ENCODE peak calls at places on chromosomes 12 and 14, in ten cellular contexts. V is BJ, B is tibial nerve, X is neural crest cell, O is AG09319, Q is omental fat pad, Z is GM20000, C is upper lobe of right lung, D is endothelial cell of umbilical vein, Y is GM23338. P is an unnamed sample.

GRCh38 chr12:11951209-11951608 is 119.5 kb upstream of the BCL2L14 start:
- DNase-seq in Y (no peak), Q (no peak), O (no peak), B (no peak), V (no peak), X (no peak), Z (no peak), C (no peak), D (no peak), P (no peak)

GRCh38 chr12:69266045-69266635 is 26.8 kb downstream of the CPSF6 start:
- DNase-seq in Y (no peak), D (peak), Q (no peak), B (no peak), X (no peak), C (no peak), V (no peak), Z (no peak), O (no peak), P (no peak)

GRCh38 chr14:96582641-96582980 is 80.4 kb downstream of the PAPOLA start:
- DNase-seq in D (no peak), B (no peak), O (no peak), V (no peak), Y (no peak), Q (no peak), Z (peak), X (no peak), C (no peak), P (no peak)

GRCh38 chr12:108653082-108653516 is 19.4 kb upstream of the SELPLG start:
- DNase-seq in Y (no peak), D (no peak), V (no peak), C (no peak), X (no peak), Q (no peak), Z (no peak), O (no peak), B (no peak), P (no peak)

GRCh38 chr12:76183459-76184186 is 99.1 kb upstream of the NAP1L1 start:
- DNase-seq in Q (peak), X (no peak), C (no peak), Z (peak), V (peak), D (peak), O (peak), B (peak), Y (no peak), P (peak)

GRCh38 chr14:99575043-99576023 is 28.7 kb downstream of the CCDC85C start:
- DNase-seq in B (no peak), Z (no peak), D (no peak), X (no peak), O (no peak), C (peak), V (no peak), Y (no peak), Q (no peak), P (no peak)

GRCh38 chr12:57629897-57630471 is 3.0 kb downstream of the B4GALNT1 start:
- DNase-seq in V (no peak), X (no peak), Z (no peak), Q (no peak), Y (no peak), D (no peak), B (peak), O (no peak), C (no peak), P (no peak)

GRCh38 chr14:97056086-97056485 is 258.9 kb downstream of the VRK1 start:
- DNase-seq in X (no peak), Q (no peak), O (no peak), C (no peak), V (no peak), Y (peak), Z (no peak), D (no peak), B (no peak), P (no peak)

GRCh38 chr14:48973136-48973535 is 613.0 kb downstream of the RPS29 start:
- DNase-seq in B (no peak), Y (no peak), C (no peak), D (no peak), X (no peak), O (no peak), Z (no peak), V (no peak), Q (no peak), P (no peak)

GRCh38 chr14:51654549-51654879 is 2.8 kb downstream of the FRMD6 start:
- DNase-seq in O (no peak), X (no peak), D (no peak), Q (no peak), Y (no peak), Z (no peak), V (no peak), B (no peak), C (no peak), P (no peak)

GRCh38 chr12:131195796-131196195 is 242.1 kb downstream of the ADGRD1 start:
- DNase-seq in Y (no peak), B (no peak), Q (no peak), Z (no peak), X (no peak), V (no peak), D (no peak), O (no peak), C (peak), P (no peak)

GRCh38 chr12:29425722-29426121 is 44.8 kb upstream of the ERGIC2 start:
- DNase-seq in B (no peak), Z (no peak), D (peak), Y (no peak), X (no peak), C (no peak), O (no peak), V (no peak), Q (no peak), P (no peak)

GRCh38 chr14:100654814-100655795 is 67.9 kb upstream of the BEGAIN start:
- DNase-seq in V (no peak), Y (peak), Z (peak), Q (no peak), O (no peak), C (no peak), D (no peak), X (peak), B (no peak), P (no peak)
- TF ChIP-seq CTCF in V (peak), Y (peak), Z (peak), Q (peak), O (peak), C (peak), D (peak), X (peak), B (peak), P (peak)

DNA sequence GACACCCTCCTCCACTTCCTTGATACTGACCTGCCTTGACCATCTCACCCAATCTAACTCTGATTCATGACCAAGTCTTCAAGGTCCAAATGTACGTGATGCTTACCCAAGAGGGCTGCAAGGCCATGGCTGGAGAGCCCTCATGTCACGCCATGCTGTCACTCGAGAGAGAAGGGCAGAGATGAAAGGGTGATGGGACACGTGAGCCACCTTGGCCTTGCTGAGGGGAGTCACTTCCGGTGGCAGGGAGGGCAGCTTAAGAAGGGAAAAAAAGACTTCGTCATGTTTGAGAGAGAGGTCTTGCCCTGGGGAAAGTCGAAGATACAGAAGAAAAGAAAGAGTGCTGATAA is 3.2 kb upstream of the SCARB1 start:
- DNase-seq in Q (no peak), D (no peak), X (no peak), B (no peak), V (no peak), C (no peak), Y (no peak), O (no peak), Z (no peak), P (no peak)
- TF ChIP-seq CTCF in Q (no peak), D (no peak), X (no peak), B (no peak), V (no peak), C (no peak), Y (no peak), O (no peak), Z (no peak), P (no peak)

GRCh38 chr14:24296341-24297157 is 3.0 kb downstream of the DHRS1 start:
- DNase-seq in V (peak), X (peak), D (peak), C (no peak), Y (peak), Q (peak), Z (peak), O (peak), B (peak), P (no peak)

GRCh38 chr14:24299255-24300191 is at the start of the genes DHRS1 and NOP9:
- DNase-seq in Q (peak), B (peak), Z (peak), D (peak), O (peak), Y (peak), X (peak), V (peak), C (peak), P (peak)

GRCh38 chr14:24298892-24299254 is 707 bp downstream of the DHRS1 start:
- DNase-seq in D (peak), Q (no peak), V (no peak), Z (no peak), X (no peak), B (no peak), C (no peak), O (no peak), Y (peak), P (peak)

GRCh38 chr14:24300326-24300980 is 803 bp downstream of the NOP9 start:
- DNase-seq in V (no peak), Q (no peak), O (no peak), C (no peak), D (no peak), Z (no peak), Y (no peak), X (no peak), B (no peak), P (no peak)

DNA sequence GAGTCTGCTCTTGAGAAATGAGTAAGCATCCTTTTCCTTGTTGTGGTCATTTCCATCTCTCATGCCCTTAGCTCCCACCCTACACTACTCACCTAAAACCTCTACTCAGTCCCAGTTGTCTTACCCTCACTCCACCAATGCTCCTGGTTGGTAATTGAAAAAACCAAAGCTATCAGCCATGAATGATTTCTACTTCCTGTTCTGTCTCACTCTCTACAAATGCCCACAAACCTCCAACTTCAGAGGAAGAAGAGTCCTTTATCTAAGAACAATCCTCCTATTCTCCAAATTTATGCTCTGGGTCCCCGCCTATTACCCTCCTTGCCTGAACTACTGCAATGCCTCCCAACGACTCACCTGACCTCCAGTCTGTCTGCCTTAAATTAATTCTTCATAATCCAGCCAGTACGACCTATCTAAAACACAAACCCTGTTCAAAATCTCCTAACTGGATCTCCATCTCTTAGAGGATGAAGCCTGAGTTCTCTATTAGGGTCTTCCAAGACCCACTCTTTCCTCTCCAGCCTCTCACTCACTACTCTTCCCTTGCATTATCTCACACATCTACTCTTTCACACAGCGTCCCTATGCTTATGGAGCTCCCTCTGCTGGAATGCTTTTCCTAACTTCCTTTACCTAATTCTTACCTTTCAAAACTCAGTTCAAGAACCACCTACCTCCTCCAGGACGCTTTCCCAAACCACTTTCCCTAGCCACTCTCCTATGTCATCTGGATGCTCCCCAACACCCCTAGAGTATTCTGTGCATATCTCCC is 2.2 kb downstream of the DHRS1 start:
- DNase-seq in C (no peak), D (peak), X (no peak), O (no peak), Z (no peak), V (no peak), B (no peak), Y (peak), Q (no peak), P (no peak)
- TF ChIP-seq CTCF in C (peak), D (peak), X (peak), O (peak), Z (no peak), V (peak), B (no peak), Y (peak), Q (no peak), P (peak)

DNA sequence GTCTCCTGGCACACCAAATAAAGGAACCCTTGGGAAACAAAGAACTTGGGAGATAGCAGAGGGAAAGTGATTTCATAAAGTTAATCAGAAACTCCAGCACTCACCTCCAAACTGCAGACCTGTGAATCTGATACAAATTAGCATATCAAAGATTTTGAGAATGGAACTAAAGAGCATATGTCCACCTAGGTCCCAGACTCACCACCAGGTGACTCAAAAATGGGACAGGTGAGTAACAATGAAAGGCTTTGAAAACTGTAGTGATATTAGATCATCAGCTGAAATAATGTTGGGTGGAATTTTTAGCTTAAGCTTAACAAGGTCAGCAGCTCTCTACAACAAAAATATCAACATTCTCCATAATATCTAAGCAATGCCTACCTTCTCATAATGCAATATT is 214.8 kb downstream of the RERGL start:
- DNase-seq in D (no peak), Z (no peak), V (no peak), O (no peak), Q (no peak), B (no peak), Y (no peak), X (no peak), C (no peak), P (peak)
- TF ChIP-seq CTCF in D (no peak), Z (no peak), V (no peak), O (no peak), Q (no peak), B (no peak), Y (no peak), X (peak), C (no peak), P (no peak)

DNA sequence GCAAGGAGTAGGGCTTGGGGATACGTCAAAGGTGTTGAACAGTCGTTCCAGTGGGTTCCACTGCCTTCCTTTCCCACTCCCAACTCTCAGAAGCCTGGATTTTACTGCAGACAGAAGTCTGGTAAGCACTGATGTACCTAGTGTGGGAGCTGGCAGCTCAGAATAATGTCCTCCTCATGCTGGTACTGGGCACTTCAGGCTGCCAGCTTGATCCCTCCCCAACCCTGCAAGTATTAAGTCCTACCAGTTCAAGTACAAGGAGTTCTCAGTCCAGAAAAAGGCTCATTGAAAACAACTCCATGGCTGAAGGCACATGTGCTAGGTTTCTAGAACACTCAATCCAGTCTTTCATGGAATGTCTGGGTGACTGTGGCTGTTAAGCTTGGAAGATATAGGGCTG is 304.3 kb downstream of the NUAK1 start:
- DNase-seq in O (no peak), B (no peak), V (no peak), Y (no peak), Z (no peak), C (no peak), X (no peak), D (no peak), Q (no peak), P (no peak)
- TF ChIP-seq CTCF in O (no peak), B (no peak), V (no peak), Y (no peak), Z (no peak), C (no peak), X (no peak), D (no peak), Q (no peak), P (no peak)

DNA sequence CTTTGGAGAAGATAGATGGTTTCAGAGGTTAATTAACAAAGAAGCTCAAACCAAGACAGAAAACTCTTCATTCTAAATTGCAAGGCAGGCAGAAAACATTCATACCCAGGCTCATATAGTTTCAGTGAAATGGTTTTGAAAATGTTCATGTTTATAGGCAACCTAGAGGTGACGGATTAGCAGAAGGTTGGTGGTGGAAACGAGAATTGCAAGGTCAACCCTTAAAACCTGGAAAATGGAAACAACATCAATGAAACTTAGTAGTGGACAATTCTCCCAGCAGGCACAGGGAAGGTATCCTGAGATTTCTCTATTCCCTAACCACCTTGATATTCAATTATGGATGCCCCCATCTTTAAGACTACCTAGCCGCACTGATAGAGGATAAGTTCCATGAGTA is 965 bp downstream of the CD163 start:
- DNase-seq in Q (no peak), Y (peak), B (no peak), D (no peak), X (no peak), V (no peak), O (no peak), C (no peak), Z (no peak), P (no peak)
- TF ChIP-seq CTCF in Q (no peak), Y (peak), B (no peak), D (no peak), X (no peak), V (no peak), O (no peak), C (no peak), Z (no peak), P (no peak)